ENCODE peak calls at places on chromosomes 11 and 22, in five cellular contexts. E is HCT116, O is PC-3, H is PC-9, B is K562. X is an unnamed sample.

GRCh38 chr11:46665356-46665755 is 35.1 kb downstream of the ARHGAP1 start:
- DNase-seq in E (no peak), O (no peak), H (no peak), B (no peak), X (no peak)

GRCh38 chr11:70466154-70466553 is 67.8 kb downstream of the CTTN start:
- DNase-seq in E (no peak), O (peak; percentile 37), H (no peak), B (no peak), X (no peak)

GRCh38 chr11:65503606-65503922 is 4.7 kb downstream of the MALAT1 start:
- DNase-seq in E (no peak), O (no peak), H (no peak), B (no peak), X (no peak)

GRCh38 chr11:132772712-132773545 is 759.4 kb downstream of the OPCML start:
- DNase-seq in E (no peak), O (no peak), H (no peak), B (no peak), X (no peak)

GRCh38 chr11:58061813-58062212 is 31.1 kb downstream of the OR6Q1 start:
- DNase-seq in E (no peak), O (peak; percentile 76), H (no peak), B (no peak), X (no peak)

GRCh38 chr11:67463680-67464410 is 5.2 kb downstream of the TMEM134 start:
- DNase-seq in E (peak; percentile 73), O (peak; percentile 95), H (peak; percentile 88), B (peak; percentile 75), X (no peak)

GRCh38 chr22:36369004-36369921 is 18.5 kb downstream of the MYH9 start:
- DNase-seq in E (no peak), O (no peak), H (no peak), B (no peak), X (no peak)

GRCh38 chr11:64186205-64187165 is 514 bp downstream of the STIP1 start:
- DNase-seq in E (no peak), O (no peak), H (no peak), B (no peak), X (peak; percentile 27)

GRCh38 chr11:393219-394033 is 583 bp upstream of the PKP3 start:
- DNase-seq in E (peak; percentile 57), O (peak; percentile 94), H (peak; percentile 75), B (peak; percentile 86), X (no peak)

GRCh38 chr11:125886997-125887372 is 483 bp upstream of the HYLS1 start:
- DNase-seq in E (no peak), O (peak; percentile 63), H (no peak), B (no peak), X (peak; percentile 68)

GRCh38 chr11:104028476-104028875 is 8.0 kb upstream of the DDI1 start:
- DNase-seq in E (no peak), O (no peak), H (no peak), B (no peak), X (no peak)

GRCh38 chr11:94674005-94674491 is 94.1 kb upstream of the AMOTL1 start:
- DNase-seq in E (no peak), O (peak; percentile 75), H (no peak), B (no peak), X (no peak)

GRCh38 chr22:37632174-37633081 is 7.0 kb upstream of the SH3BP1 start:
- DNase-seq in E (no peak), O (no peak), H (no peak), B (no peak), X (no peak)

GRCh38 chr11:108592591-108593213 is 866 bp downstream of the EXPH5 start:
- DNase-seq in E (no peak), O (peak; percentile 44), H (no peak), B (peak; percentile 63), X (peak; percentile 30)

GRCh38 chr11:60788401-60789110 is 3.4 kb downstream of the MS4A10 start:
- DNase-seq in E (no peak), O (no peak), H (no peak), B (no peak), X (no peak)

GRCh38 chr11:69948256-69949141 is 129.3 kb upstream of the FGF3 start:
- DNase-seq in E (peak; percentile 96), O (peak; percentile 98), H (peak; percentile 98), B (peak; percentile 75), X (no peak)

DNA sequence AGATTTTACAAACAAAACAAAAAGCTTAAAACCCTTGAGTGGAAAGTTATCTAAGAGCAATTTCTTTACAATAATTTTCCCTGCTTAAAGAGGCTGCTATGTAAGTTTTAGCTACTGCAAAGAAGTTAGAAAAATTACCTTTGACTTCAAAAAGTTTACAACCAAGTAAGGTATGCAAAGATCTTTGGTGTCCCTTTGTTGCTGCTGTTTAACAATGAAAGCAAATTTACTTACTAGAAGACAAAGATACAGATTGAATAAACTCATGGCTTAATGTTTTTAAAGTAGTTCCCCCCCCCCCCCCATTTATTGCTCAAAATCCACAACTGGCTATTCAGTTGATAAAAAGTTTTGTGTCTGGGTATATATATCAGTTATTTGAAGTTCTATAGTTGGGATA is 26.0 kb downstream of the TMEM123 start:
- DNase-seq in E (no peak), O (no peak), H (no peak), B (no peak), X (no peak)
- H3K79me2 ChIP-seq in E (peaks cover 97% of the 10 kb centered on the region), O (peaks cover 46% of the 10 kb centered on the region), H (peaks cover 56% of the 10 kb centered on the region), B (peaks cover 11% of the 10 kb centered on the region), X (peaks cover 84% of the 10 kb centered on the region)

GRCh38 chr11:115103921-115104320 is 400.3 kb downstream of the CADM1 start:
- DNase-seq in E (no peak), O (no peak), H (no peak), B (peak; percentile 16), X (no peak)

GRCh38 chr11:115100706-115101105 is 403.5 kb downstream of the CADM1 start:
- DNase-seq in E (no peak), O (no peak), H (no peak), B (no peak), X (no peak)

GRCh38 chr11:115104851-115105453 is 399.3 kb downstream of the CADM1 start:
- DNase-seq in E (no peak), O (no peak), H (no peak), B (no peak), X (no peak)
- TF ChIP-seq EZH2 in E (no peak), O (no peak), H (no peak), B (no peak), X (no peak)

GRCh38 chr11:4607782-4608666 is at the start of gene TRIM68:
- DNase-seq in E (peak; percentile 89), O (peak; percentile 94), H (peak; percentile 78), B (peak; percentile 98), X (peak; percentile 96)
- TF ChIP-seq CTCF in E (no peak), O (no peak), H (no peak), B (no peak), X (no peak)

DNA sequence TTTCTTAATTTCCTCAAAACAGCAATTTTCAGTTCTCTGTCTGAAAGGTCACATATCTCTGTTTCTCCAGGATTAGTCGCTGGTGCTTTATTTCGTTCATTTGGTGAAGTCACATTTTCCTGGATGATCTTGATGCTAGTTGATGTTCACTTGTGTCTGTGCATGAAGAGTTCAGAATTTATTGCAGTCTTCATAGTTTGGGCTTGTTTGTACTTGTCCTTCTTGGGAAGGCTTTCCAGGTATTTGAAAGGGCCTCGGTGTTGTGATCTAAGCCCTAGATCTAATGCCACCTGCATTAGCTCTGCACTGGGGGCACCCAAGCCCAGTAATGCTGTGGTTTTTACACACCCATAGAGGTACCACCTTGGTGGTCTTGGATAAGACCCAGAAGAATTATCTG is 228.9 kb downstream of the GUCY1A2 start:
- DNase-seq in E (no peak), O (no peak), H (no peak), B (no peak), X (no peak)
- H3K79me2 ChIP-seq in E (no peaks in the 10 kb centered on the region), O (no peaks in the 10 kb centered on the region), H (no peaks in the 10 kb centered on the region), B (no peaks in the 10 kb centered on the region), X (no peaks in the 10 kb centered on the region)

DNA sequence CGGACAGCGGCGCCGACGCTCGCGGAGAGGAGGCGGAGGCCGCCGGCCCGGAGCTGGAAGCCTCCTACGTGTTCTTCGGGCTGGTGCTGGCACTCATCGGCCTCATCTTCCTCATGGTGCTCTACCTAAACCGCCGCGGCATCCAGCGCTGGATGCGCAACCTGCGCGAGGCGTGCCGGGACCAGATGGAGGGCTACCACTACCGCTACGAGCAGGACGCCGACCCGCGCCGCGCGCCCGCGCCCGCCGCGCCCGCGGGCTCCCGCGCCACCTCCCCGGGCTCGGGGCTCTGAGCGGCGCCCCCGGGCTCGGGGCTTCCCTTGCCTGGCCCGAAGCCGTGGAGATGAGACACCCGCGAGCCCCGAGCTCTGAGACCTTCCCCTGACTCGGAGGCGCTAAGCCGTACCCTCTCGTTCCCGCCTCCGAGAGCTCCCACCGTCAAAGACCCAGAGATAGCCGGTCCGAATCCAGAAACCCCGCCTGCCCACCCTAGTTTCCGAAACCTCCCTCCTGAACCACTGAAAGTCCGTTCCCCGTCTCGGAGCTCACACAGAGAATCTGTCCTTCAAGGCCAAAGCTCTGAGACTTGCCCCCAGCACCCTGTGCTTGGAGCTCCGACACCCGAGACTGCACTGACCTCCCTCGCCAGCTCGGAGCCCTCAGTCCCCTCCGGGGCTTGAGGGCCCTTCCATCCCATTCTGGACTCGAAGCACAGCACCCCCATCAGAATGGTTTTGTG is 1.5 kb downstream of the TPBGL start:
- DNase-seq in E (no peak), O (no peak), H (no peak), B (no peak), X (no peak)
- TF ChIP-seq EZH2 in E (no peak), O (no peak), H (no peak), B (no peak), X (no peak)

DNA sequence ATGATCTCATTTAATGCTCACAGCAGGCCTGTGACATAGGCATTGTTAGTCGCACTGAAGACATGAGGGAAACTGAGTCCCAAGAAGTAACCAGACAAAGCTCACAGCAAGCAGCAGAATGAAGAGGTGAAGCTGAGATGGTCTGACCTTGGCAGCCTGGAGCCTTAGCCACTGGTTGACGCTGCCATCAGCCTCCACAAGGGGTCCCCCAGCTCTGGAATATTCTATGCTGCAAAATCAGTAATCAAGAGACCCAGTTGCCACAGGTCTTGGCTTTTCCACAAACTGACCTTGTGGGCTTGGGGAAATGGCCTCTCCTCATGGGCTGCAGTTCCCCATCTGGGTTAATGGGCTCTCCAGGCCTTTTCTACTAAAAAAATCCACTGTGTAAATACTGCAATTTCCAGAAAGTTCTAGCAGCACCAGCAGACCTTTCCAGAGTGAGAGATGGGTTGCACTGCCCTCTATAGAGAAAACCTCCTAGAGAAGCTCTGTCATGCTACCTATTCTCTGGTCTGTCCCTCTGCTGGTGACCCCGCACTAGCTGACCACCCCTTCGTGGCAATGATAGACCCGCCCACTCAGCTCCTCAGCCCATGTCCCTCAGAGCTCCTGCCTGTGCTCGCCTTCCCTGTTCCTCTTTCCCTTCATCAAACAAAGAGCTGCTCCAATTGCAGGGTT is 22.6 kb upstream of the ISX start:
- DNase-seq in E (no peak), O (peak; percentile 18), H (no peak), B (peak; percentile 23), X (peak; percentile 20)
- TF ChIP-seq CTCF in E (peak; percentile 40), O (peak; percentile 44), H (peak; percentile 41), B (peak; percentile 50), X (peak; percentile 57)

GRCh38 chr22:50508897-50509296 is 873 bp downstream of the NCAPH2 start:
- DNase-seq in E (no peak), O (no peak), H (no peak), B (no peak), X (no peak)
- H3K79me2 ChIP-seq in E (peaks cover 66% of the 10 kb centered on the region), O (peaks cover 58% of the 10 kb centered on the region), H (peaks cover 60% of the 10 kb centered on the region), B (peaks cover 59% of the 10 kb centered on the region), X (peaks cover 81% of the 10 kb centered on the region)